ENCODE peak calls at places on chromosomes 3 and 15, in seven cellular contexts. One of them, this sample, is unnamed.
A peak's percentile ranks its signal among the peaks of the same experiment; 100 is the strongest.

GRCh38 chr15:70856884-70857546 is 3.1 kb upstream of the LARP6 start:
- DNase-seq in G401: peak; percentile 11
- DNase-seq in NCI-H524: no peak
- DNase-seq in coronary artery: peak; percentile 92
- DNase-seq in naive thymus-derived CD8-positive, alpha-beta T cell: no peak
- DNase-seq in AG10803: peak; percentile 99
- DNase-seq in AG04449: peak; percentile 98
- DNase-seq in this sample: peak; percentile 13

GRCh38 chr3:108412351-108412750 is 98.0 kb downstream of the MYH15 start:
- DNase-seq in G401: no peak
- DNase-seq in NCI-H524: no peak
- DNase-seq in coronary artery: no peak
- DNase-seq in naive thymus-derived CD8-positive, alpha-beta T cell: no peak
- DNase-seq in AG10803: no peak
- DNase-seq in AG04449: no peak
- DNase-seq in this sample: no peak

GRCh38 chr15:86349565-86349964 is 269.9 kb downstream of the AGBL1 start:
- DNase-seq in G401: no peak
- DNase-seq in NCI-H524: no peak
- DNase-seq in coronary artery: no peak
- DNase-seq in naive thymus-derived CD8-positive, alpha-beta T cell: no peak
- DNase-seq in AG10803: no peak
- DNase-seq in AG04449: no peak
- DNase-seq in this sample: no peak

GRCh38 chr15:68364028-68364659 is 67.8 kb downstream of the ITGA11 start:
- DNase-seq in G401: no peak
- DNase-seq in NCI-H524: no peak
- DNase-seq in coronary artery: no peak
- DNase-seq in naive thymus-derived CD8-positive, alpha-beta T cell: no peak
- DNase-seq in AG10803: peak; percentile 37
- DNase-seq in AG04449: no peak
- DNase-seq in this sample: no peak

GRCh38 chr3:12194209-12194608 is 35.5 kb upstream of the TIMP4 start:
- DNase-seq in G401: peak; percentile 48
- DNase-seq in NCI-H524: no peak
- DNase-seq in coronary artery: no peak
- DNase-seq in naive thymus-derived CD8-positive, alpha-beta T cell: no peak
- DNase-seq in AG10803: peak; percentile 89
- DNase-seq in AG04449: peak; percentile 71
- DNase-seq in this sample: peak; percentile 33

GRCh38 chr3:44058022-44058867 is 183.4 kb upstream of the TOPAZ1 start:
- DNase-seq in G401: no peak
- DNase-seq in NCI-H524: no peak
- DNase-seq in coronary artery: no peak
- DNase-seq in naive thymus-derived CD8-positive, alpha-beta T cell: peak; percentile 9
- DNase-seq in AG10803: peak; percentile 57
- DNase-seq in AG04449: peak; percentile 26
- DNase-seq in this sample: no peak

GRCh38 chr3:128320551-128321340 is 145.9 kb downstream of the DNAJB8 start:
- DNase-seq in G401: peak; percentile 67
- DNase-seq in NCI-H524: no peak
- DNase-seq in coronary artery: peak; percentile 50
- DNase-seq in naive thymus-derived CD8-positive, alpha-beta T cell: no peak
- DNase-seq in AG10803: no peak
- DNase-seq in AG04449: no peak
- DNase-seq in this sample: peak; percentile 53

GRCh38 chr3:73766599-73767378 is 142.0 kb upstream of the PDZRN3 start:
- DNase-seq in G401: no peak
- DNase-seq in NCI-H524: no peak
- DNase-seq in coronary artery: no peak
- DNase-seq in naive thymus-derived CD8-positive, alpha-beta T cell: no peak
- DNase-seq in AG10803: peak; percentile 97
- DNase-seq in AG04449: peak; percentile 57
- DNase-seq in this sample: no peak

GRCh38 chr3:134034005-134034785 is 4.5 kb upstream of the SLCO2A1 start:
- DNase-seq in G401: no peak
- DNase-seq in NCI-H524: no peak
- DNase-seq in coronary artery: peak; percentile 43
- DNase-seq in naive thymus-derived CD8-positive, alpha-beta T cell: no peak
- DNase-seq in AG10803: peak; percentile 46
- DNase-seq in AG04449: peak; percentile 33
- DNase-seq in this sample: no peak

GRCh38 chr15:45268135-45268534 is 16.1 kb downstream of the SLC28A2 start:
- DNase-seq in G401: no peak
- DNase-seq in NCI-H524: no peak
- DNase-seq in coronary artery: no peak
- DNase-seq in naive thymus-derived CD8-positive, alpha-beta T cell: peak; percentile 11
- DNase-seq in AG10803: no peak
- DNase-seq in AG04449: no peak
- DNase-seq in this sample: no peak

GRCh38 chr15:76336254-76337046 is at the start of gene ISL2:
- DNase-seq in G401: peak; percentile 38
- DNase-seq in NCI-H524: peak; percentile 98
- DNase-seq in coronary artery: no peak
- DNase-seq in naive thymus-derived CD8-positive, alpha-beta T cell: peak; percentile 21
- DNase-seq in AG10803: peak; percentile 96
- DNase-seq in AG04449: peak; percentile 81
- DNase-seq in this sample: peak; percentile 65

GRCh38 chr15:81254277-81255265 is 57.9 kb downstream of the IL16 start:
- DNase-seq in G401: peak; percentile 54
- DNase-seq in NCI-H524: no peak
- DNase-seq in coronary artery: no peak
- DNase-seq in naive thymus-derived CD8-positive, alpha-beta T cell: no peak
- DNase-seq in AG10803: peak; percentile 34
- DNase-seq in AG04449: no peak
- DNase-seq in this sample: peak; percentile 44

GRCh38 chr3:101935081-101935480 is 85.8 kb downstream of the NFKBIZ start:
- DNase-seq in G401: no peak
- DNase-seq in NCI-H524: no peak
- DNase-seq in coronary artery: no peak
- DNase-seq in naive thymus-derived CD8-positive, alpha-beta T cell: no peak
- DNase-seq in AG10803: no peak
- DNase-seq in AG04449: no peak
- DNase-seq in this sample: no peak

GRCh38 chr3:157129782-157130137 is 30.2 kb downstream of the CCNL1 start:
- DNase-seq in G401: no peak
- DNase-seq in NCI-H524: no peak
- DNase-seq in coronary artery: no peak
- DNase-seq in naive thymus-derived CD8-positive, alpha-beta T cell: no peak
- DNase-seq in AG10803: no peak
- DNase-seq in AG04449: no peak
- DNase-seq in this sample: no peak

GRCh38 chr15:61768131-61768530 is 292.1 kb downstream of the VPS13C start:
- DNase-seq in G401: no peak
- DNase-seq in NCI-H524: no peak
- DNase-seq in coronary artery: no peak
- DNase-seq in naive thymus-derived CD8-positive, alpha-beta T cell: no peak
- DNase-seq in AG10803: no peak
- DNase-seq in AG04449: no peak
- DNase-seq in this sample: no peak

GRCh38 chr3:127032296-127032990 is 49.5 kb downstream of the PLXNA1 start:
- DNase-seq in G401: no peak
- DNase-seq in NCI-H524: no peak
- DNase-seq in coronary artery: no peak
- DNase-seq in naive thymus-derived CD8-positive, alpha-beta T cell: no peak
- DNase-seq in AG10803: no peak
- DNase-seq in AG04449: no peak
- DNase-seq in this sample: no peak

GRCh38 chr3:101124125-101124524 is 130.9 kb upstream of the ABI3BP start:
- DNase-seq in G401: no peak
- DNase-seq in NCI-H524: no peak
- DNase-seq in coronary artery: no peak
- DNase-seq in naive thymus-derived CD8-positive, alpha-beta T cell: no peak
- DNase-seq in AG10803: peak; percentile 25
- DNase-seq in AG04449: peak; percentile 24
- DNase-seq in this sample: no peak

GRCh38 chr3:172132159-172132586 is 92.8 kb downstream of the FNDC3B start:
- DNase-seq in G401: no peak
- DNase-seq in NCI-H524: no peak
- DNase-seq in coronary artery: no peak
- DNase-seq in naive thymus-derived CD8-positive, alpha-beta T cell: peak; percentile 32
- DNase-seq in AG10803: no peak
- DNase-seq in AG04449: no peak
- DNase-seq in this sample: no peak

GRCh38 chr3:33612641-33613040 is 105.4 kb downstream of the CLASP2 start:
- DNase-seq in G401: no peak
- DNase-seq in NCI-H524: no peak
- DNase-seq in coronary artery: no peak
- DNase-seq in naive thymus-derived CD8-positive, alpha-beta T cell: no peak
- DNase-seq in AG10803: no peak
- DNase-seq in AG04449: no peak
- DNase-seq in this sample: no peak

GRCh38 chr15:45184562-45185041 is 3.2 kb downstream of the SHF start:
- DNase-seq in G401: peak; percentile 97
- DNase-seq in NCI-H524: peak; percentile 66
- DNase-seq in coronary artery: no peak
- DNase-seq in naive thymus-derived CD8-positive, alpha-beta T cell: no peak
- DNase-seq in AG10803: no peak
- DNase-seq in AG04449: no peak
- DNase-seq in this sample: peak; percentile 95

GRCh38 chr3:32861681-32862080 is 43.9 kb downstream of the TRIM71 start:
- DNase-seq in G401: no peak
- DNase-seq in NCI-H524: no peak
- DNase-seq in coronary artery: no peak
- DNase-seq in naive thymus-derived CD8-positive, alpha-beta T cell: no peak
- DNase-seq in AG10803: no peak
- DNase-seq in AG04449: no peak
- DNase-seq in this sample: no peak

GRCh38 chr3:110710605-110711004 is 361.0 kb upstream of the NECTIN3 start:
- DNase-seq in G401: no peak
- DNase-seq in NCI-H524: no peak
- DNase-seq in coronary artery: no peak
- DNase-seq in naive thymus-derived CD8-positive, alpha-beta T cell: no peak
- DNase-seq in AG10803: no peak
- DNase-seq in AG04449: no peak
- DNase-seq in this sample: no peak

GRCh38 chr15:76197703-76198455 is 113.4 kb downstream of the ETFA start:
- DNase-seq in G401: no peak
- DNase-seq in NCI-H524: peak; percentile 44
- DNase-seq in coronary artery: no peak
- DNase-seq in naive thymus-derived CD8-positive, alpha-beta T cell: no peak
- DNase-seq in AG10803: no peak
- DNase-seq in AG04449: no peak
- DNase-seq in this sample: no peak

GRCh38 chr3:37308247-37308646 is 133.9 kb upstream of the LRRFIP2 start:
- DNase-seq in G401: peak; percentile 36
- DNase-seq in NCI-H524: no peak
- DNase-seq in coronary artery: no peak
- DNase-seq in naive thymus-derived CD8-positive, alpha-beta T cell: no peak
- DNase-seq in AG10803: peak; percentile 34
- DNase-seq in AG04449: no peak
- DNase-seq in this sample: peak; percentile 31

GRCh38 chr3:124243253-124243859 is 251.4 kb upstream of the ROPN1 start:
- DNase-seq in G401: no peak
- DNase-seq in NCI-H524: no peak
- DNase-seq in coronary artery: no peak
- DNase-seq in naive thymus-derived CD8-positive, alpha-beta T cell: no peak
- DNase-seq in AG10803: no peak
- DNase-seq in AG04449: no peak
- DNase-seq in this sample: no peak

GRCh38 chr15:82810863-82811421 is 1.5 kb downstream of the WHAMM start:
- DNase-seq in G401: peak; percentile 15
- DNase-seq in NCI-H524: no peak
- DNase-seq in coronary artery: no peak
- DNase-seq in naive thymus-derived CD8-positive, alpha-beta T cell: peak; percentile 64
- DNase-seq in AG10803: no peak
- DNase-seq in AG04449: no peak
- DNase-seq in this sample: no peak

GRCh38 chr3:8529738-8530525 is 28.3 kb downstream of the LMCD1 start:
- DNase-seq in G401: no peak
- DNase-seq in NCI-H524: peak; percentile 71
- DNase-seq in coronary artery: no peak
- DNase-seq in naive thymus-derived CD8-positive, alpha-beta T cell: no peak
- DNase-seq in AG10803: no peak
- DNase-seq in AG04449: no peak
- DNase-seq in this sample: no peak

GRCh38 chr15:76866008-76866407 is 39.1 kb downstream of the SCAPER start:
- DNase-seq in G401: peak; percentile 45
- DNase-seq in NCI-H524: no peak
- DNase-seq in coronary artery: no peak
- DNase-seq in naive thymus-derived CD8-positive, alpha-beta T cell: no peak
- DNase-seq in AG10803: peak; percentile 57
- DNase-seq in AG04449: peak; percentile 44
- DNase-seq in this sample: peak; percentile 40